ENCODE peak calls at places on chromosomes 16 and 17, in five cellular contexts. K, G, E, D and Q are unnamed samples. For H3K4me1, the result is how much of the 10 kb centered on the place peaks cover.

GRCh38 chr16:9489823-9490467 is 398.5 kb downstream of the HAPSTR1 start:
- DNase-seq in K (no peak), G (peak), E (no peak), D (no peak), Q (no peak)

GRCh38 chr17:11787074-11787473 is 188.8 kb downstream of the DNAH9 start:
- DNase-seq in K (no peak), G (no peak), E (no peak), D (no peak), Q (no peak)

GRCh38 chr17:10797848-10798328 is 6.0 kb downstream of the TMEM238L start:
- DNase-seq in K (no peak), G (no peak), E (peak), D (no peak), Q (no peak)

GRCh38 chr16:56629531-56629930 is 2.9 kb upstream of the MT1M start:
- DNase-seq in K (no peak), G (no peak), E (no peak), D (no peak), Q (no peak)

GRCh38 chr17:78759203-78759968 is 22.7 kb downstream of the CYTH1 start:
- DNase-seq in K (peak), G (peak), E (no peak), D (no peak), Q (no peak)

GRCh38 chr17:35621768-35622167 is 34.6 kb downstream of the AP2B1 start:
- DNase-seq in K (no peak), G (no peak), E (no peak), D (no peak), Q (no peak)

GRCh38 chr16:123971-124370 is 14.5 kb downstream of the NPRL3 start:
- DNase-seq in K (no peak), G (no peak), E (no peak), D (no peak), Q (no peak)

GRCh38 chr17:43360376-43360738 is 38.4 kb upstream of the ARL4D start:
- DNase-seq in K (peak), G (peak), E (no peak), D (no peak), Q (peak)

GRCh38 chr16:1614226-1615102 is 2.3 kb downstream of the CRAMP1 start:
- DNase-seq in K (no peak), G (peak), E (peak), D (peak), Q (peak)

GRCh38 chr17:62653831-62654829 is 26.7 kb downstream of the MRC2 start:
- DNase-seq in K (no peak), G (peak), E (no peak), D (peak), Q (peak)
- H3K4me3 ChIP-seq in K (no peak), G (no peak), E (no peak), D (no peak), Q (no peak)

GRCh38 chr16:49704586-49705155 is 151.2 kb downstream of the ZNF423 start:
- DNase-seq in K (no peak), G (no peak), E (no peak), D (peak), Q (no peak)

GRCh38 chr16:49701867-49702494 is 153.9 kb downstream of the ZNF423 start:
- DNase-seq in K (no peak), G (peak), E (no peak), D (peak), Q (peak)

GRCh38 chr16:49708491-49708890 is 147.4 kb downstream of the ZNF423 start:
- DNase-seq in K (no peak), G (no peak), E (no peak), D (no peak), Q (no peak)

GRCh38 chr16:49703494-49703893 is 152.4 kb downstream of the ZNF423 start:
- DNase-seq in K (no peak), G (no peak), E (no peak), D (peak), Q (no peak)

GRCh38 chr16:49706620-49707355 is 149.1 kb downstream of the ZNF423 start:
- DNase-seq in K (no peak), G (no peak), E (no peak), D (no peak), Q (no peak)
- H3K4me1 ChIP-seq in K (under half), G (under half), E (under half), D (under half), Q (under half)

DNA sequence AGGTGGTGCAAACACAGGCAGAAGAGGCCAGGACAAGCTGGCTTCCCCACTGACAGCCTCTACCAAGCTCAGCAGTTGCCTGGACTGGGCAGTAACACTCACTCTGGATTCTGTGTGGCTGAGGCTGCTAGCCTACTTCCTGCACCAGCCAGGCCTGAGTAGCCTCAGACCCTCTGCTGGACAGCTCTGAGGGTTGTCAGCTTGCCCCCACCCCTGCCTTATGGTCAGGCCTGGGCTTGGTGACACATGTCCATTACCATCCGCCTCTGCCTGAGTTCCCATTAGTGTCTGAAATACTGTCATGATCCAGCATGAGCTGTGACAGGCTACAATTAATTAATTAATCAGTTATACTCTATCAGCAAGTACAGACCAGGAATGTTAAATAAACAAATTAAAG is 534.2 kb upstream of the CDH5 start:
- DNase-seq in K (no peak), G (no peak), E (no peak), D (no peak), Q (no peak)
- H3K27ac ChIP-seq in K (no peak), G (no peak), E (no peak), D (no peak), Q (no peak)

GRCh38 chr17:81044764-81045589 is 10.0 kb downstream of the BAIAP2 start:
- DNase-seq in K (no peak), G (peak), E (peak), D (no peak), Q (peak)

GRCh38 chr17:81046131-81046769 is 11.3 kb downstream of the BAIAP2 start:
- DNase-seq in K (no peak), G (no peak), E (no peak), D (no peak), Q (no peak)

GRCh38 chr17:81048827-81049371 is 13.9 kb downstream of the BAIAP2 start:
- DNase-seq in K (no peak), G (no peak), E (no peak), D (no peak), Q (no peak)

GRCh38 chr17:81045590-81046095 is 10.7 kb downstream of the BAIAP2 start:
- DNase-seq in K (no peak), G (no peak), E (no peak), D (no peak), Q (no peak)

GRCh38 chr17:81046770-81047359 is 11.9 kb downstream of the BAIAP2 start:
- DNase-seq in K (no peak), G (no peak), E (no peak), D (no peak), Q (no peak)
- H3K4me3 ChIP-seq in K (no peak), G (no peak), E (no peak), D (no peak), Q (no peak)